ENCODE peak calls at places on chromosomes 13 and 19, in seven cellular contexts. T, S, L, R, K, F and Z are unnamed samples.

GRCh38 chr19:1854542-1855039 is 6.3 kb upstream of the REXO1 start:
- DNase-seq in T (no peak), S (peak; percentile 57), L (no peak), R (no peak), K (no peak), F (peak; percentile 72), Z (no peak)

GRCh38 chr13:24541127-24541475 is 28.5 kb upstream of the PARP4 start:
- DNase-seq in T (no peak), S (no peak), L (no peak), R (no peak), K (no peak), F (no peak), Z (no peak)

GRCh38 chr13:91719033-91719432 is 320.6 kb downstream of the GPC5 start:
- DNase-seq in T (peak; percentile 61), S (peak; percentile 4), L (peak; percentile 14), R (peak; percentile 7), K (peak; percentile 16), F (no peak), Z (no peak)

GRCh38 chr19:45547965-45548609 is 36.5 kb downstream of the OPA3 start:
- DNase-seq in T (peak; percentile 41), S (peak; percentile 86), L (peak; percentile 18), R (peak; percentile 96), K (no peak), F (no peak), Z (peak; percentile 42)

GRCh38 chr13:36841411-36841810 is 22.4 kb downstream of the RFXAP start:
- DNase-seq in T (peak; percentile 19), S (no peak), L (no peak), R (peak; percentile 36), K (no peak), F (no peak), Z (peak; percentile 39)

GRCh38 chr19:34353546-34353945 is 11.4 kb upstream of the GPI start:
- DNase-seq in T (no peak), S (no peak), L (no peak), R (no peak), K (no peak), F (no peak), Z (no peak)

GRCh38 chr19:43464089-43464775 is 1.2 kb downstream of the LYPD3 start:
- DNase-seq in T (no peak), S (peak; percentile 81), L (no peak), R (no peak), K (no peak), F (peak; percentile 83), Z (peak; percentile 83)

GRCh38 chr13:31485651-31486051 is 253.7 kb upstream of the RXFP2 start:
- DNase-seq in T (peak; percentile 20), S (peak; percentile 60), L (no peak), R (no peak), K (peak; percentile 15), F (no peak), Z (peak; percentile 18)

GRCh38 chr13:109667754-109668360 is 118.5 kb downstream of the IRS2 start:
- DNase-seq in T (no peak), S (no peak), L (no peak), R (no peak), K (no peak), F (no peak), Z (no peak)

GRCh38 chr13:24328145-24328544 is 18.8 kb downstream of the C1QTNF9 start:
- DNase-seq in T (no peak), S (no peak), L (no peak), R (no peak), K (no peak), F (no peak), Z (no peak)

GRCh38 chr19:10431943-10432735 is 11.8 kb downstream of the PDE4A start:
- DNase-seq in T (no peak), S (peak; percentile 80), L (no peak), R (peak; percentile 42), K (no peak), F (peak; percentile 90), Z (peak; percentile 79)

GRCh38 chr19:13839938-13840750 is 36.8 kb upstream of the NANOS3 start:
- DNase-seq in T (no peak), S (peak; percentile 94), L (peak; percentile 51), R (peak; percentile 95), K (no peak), F (no peak), Z (peak; percentile 88)

GRCh38 chr19:41902594-41902993 is 19.6 kb downstream of the ARHGEF1 start:
- DNase-seq in T (no peak), S (no peak), L (no peak), R (no peak), K (no peak), F (no peak), Z (no peak)

GRCh38 chr19:49687566-49688316 is 1.7 kb upstream of the ADM5 start:
- DNase-seq in T (no peak), S (no peak), L (no peak), R (peak; percentile 31), K (no peak), F (no peak), Z (no peak)

GRCh38 chr13:27359203-27359821 is 65.1 kb upstream of the GTF3A start:
- DNase-seq in T (peak; percentile 79), S (peak; percentile 83), L (peak; percentile 73), R (peak; percentile 75), K (no peak), F (peak; percentile 68), Z (peak; percentile 88)

GRCh38 chr19:6730153-6730804 is 7.1 kb downstream of the GPR108 start:
- DNase-seq in T (no peak), S (peak; percentile 46), L (no peak), R (no peak), K (no peak), F (peak; percentile 96), Z (no peak)

GRCh38 chr13:107459430-107459829 is 755.9 kb downstream of the LIG4 start:
- DNase-seq in T (peak; percentile 62), S (peak; percentile 51), L (peak; percentile 85), R (no peak), K (peak; percentile 94), F (no peak), Z (peak; percentile 87)

GRCh38 chr19:4302238-4302630 is at the start of gene TMIGD2:
- DNase-seq in T (no peak), S (no peak), L (no peak), R (no peak), K (no peak), F (no peak), Z (no peak)
- H3K9ac ChIP-seq in T (no peak within 1 kb of the TSS), S (no peak within 1 kb of the TSS), L (no peak within 1 kb of the TSS), R (no peak within 1 kb of the TSS), K (no peak within 1 kb of the TSS), F (no peak within 1 kb of the TSS), Z (no peak within 1 kb of the TSS)

DNA sequence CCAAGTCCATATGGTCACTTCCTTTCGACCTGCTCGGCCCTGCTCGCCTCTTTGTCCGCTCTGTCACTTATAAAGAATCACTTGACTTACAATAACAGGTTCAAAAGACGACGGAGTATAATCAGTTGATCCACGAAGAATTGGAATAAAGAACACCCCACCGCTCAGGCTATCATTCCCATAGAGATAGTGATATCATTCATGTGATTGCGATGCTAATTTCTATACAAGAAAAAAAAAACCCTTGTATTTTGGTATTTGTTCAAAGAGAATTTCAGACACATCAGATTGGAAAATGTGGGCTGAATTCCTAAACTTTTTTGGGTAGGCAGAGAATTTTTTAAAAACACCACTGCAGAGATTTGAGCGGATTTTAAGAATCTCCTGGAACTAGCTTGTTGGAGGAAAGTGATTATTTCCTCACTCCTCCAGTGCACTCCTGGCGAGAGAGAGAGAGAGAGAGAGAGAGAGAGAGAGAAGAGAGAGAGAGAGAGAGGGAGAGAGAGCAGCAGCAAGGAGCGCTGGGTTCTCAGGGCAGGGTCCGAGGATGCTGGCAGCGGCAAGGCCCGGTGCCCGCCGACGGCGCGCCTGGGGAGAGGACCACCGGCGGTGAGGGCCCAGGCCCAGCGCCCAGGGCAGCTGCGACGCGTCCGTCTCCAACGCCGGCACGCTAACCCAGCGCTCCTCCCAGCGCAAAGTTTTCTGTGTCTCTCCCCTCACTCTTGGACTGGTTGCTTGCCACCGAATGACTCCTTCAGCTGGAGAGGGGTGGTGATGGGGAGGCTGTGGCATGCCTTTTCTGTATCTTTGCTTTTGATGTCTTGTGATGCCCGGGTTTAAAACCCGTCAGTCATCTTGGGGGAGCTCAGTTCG is 149.0 kb upstream of the ZNF536 start:
- DNase-seq in T (no peak), S (no peak), L (no peak), R (no peak), K (no peak), F (no peak), Z (no peak)
- H3K27me3 ChIP-seq in T (peaks cover 13% of the 10 kb centered on the region), S (peaks cover 13% of the 10 kb centered on the region), L (peaks cover 41% of the 10 kb centered on the region), R (peaks cover 30% of the 10 kb centered on the region), K (peaks cover 37% of the 10 kb centered on the region), F (peaks cover 16% of the 10 kb centered on the region), Z (peaks cover 46% of the 10 kb centered on the region)

GRCh38 chr13:99752373-99752772 is 219.2 kb downstream of the ZIC5 start:
- DNase-seq in T (no peak), S (no peak), L (no peak), R (no peak), K (no peak), F (no peak), Z (no peak)
- H3K9ac ChIP-seq in T (no peak overlapping the region), S (no peak overlapping the region), L (no peak overlapping the region), R (no peak overlapping the region), K (no peak overlapping the region), F (no peak overlapping the region), Z (no peak overlapping the region)

DNA sequence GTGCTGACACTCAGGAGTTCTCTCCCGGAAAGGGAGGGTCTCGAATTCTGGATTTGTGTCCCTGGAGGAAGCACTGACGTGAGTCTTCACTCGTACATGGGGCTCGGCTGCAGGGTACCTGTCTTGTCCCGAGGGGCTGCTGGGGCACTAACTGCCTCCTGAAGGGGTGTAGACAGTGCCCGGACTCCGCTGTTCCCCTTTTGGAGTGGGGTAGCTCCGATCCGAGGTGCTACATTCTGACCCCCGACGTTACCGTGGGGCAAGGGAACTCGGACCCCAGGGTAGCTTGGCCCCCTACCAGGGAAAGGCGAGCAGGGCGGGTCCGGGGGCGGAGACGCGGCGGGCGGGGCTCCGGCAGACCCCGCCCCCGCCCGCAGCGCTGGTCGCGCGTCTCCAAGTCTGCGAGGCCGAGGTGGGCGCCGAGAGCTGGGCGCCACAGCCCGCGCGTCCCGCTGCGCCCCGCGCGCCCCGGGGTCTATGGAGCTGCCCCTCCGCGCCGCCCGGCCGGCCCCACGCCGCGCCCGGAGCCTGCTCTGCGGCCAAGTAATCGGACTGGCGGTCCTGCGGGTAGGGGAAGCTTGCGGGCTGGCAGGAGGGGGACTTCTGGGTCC is at the start of gene NPAS1:
- DNase-seq in T (no peak), S (peak; percentile 60), L (no peak), R (no peak), K (no peak), F (peak; percentile 66), Z (peak; percentile 53)
- H3K27me3 ChIP-seq in T (peaks cover 26% of the 10 kb centered on the region), S (no peaks in the 10 kb centered on the region), L (peaks cover 43% of the 10 kb centered on the region), R (peaks cover 35% of the 10 kb centered on the region), K (peaks cover 39% of the 10 kb centered on the region), F (peaks cover 19% of the 10 kb centered on the region), Z (peaks cover 8% of the 10 kb centered on the region)